ENCODE peak calls at places on chromosomes 3 and 15, in ten cellular contexts. V, N, Q, Y, X, Z, O, R, E and T are unnamed samples.

GRCh38 chr3:101902041-101902440 is 52.7 kb downstream of the NFKBIZ start:
- DNase-seq in V (no peak), N (peak), Q (no peak), Y (peak), X (no peak), Z (peak), O (peak), R (peak), E (peak), T (peak)

GRCh38 chr3:54527953-54528352 is 399.9 kb downstream of the LRTM1 start:
- DNase-seq in V (no peak), N (peak), Q (peak), Y (no peak), X (no peak), Z (no peak), O (peak), R (peak), E (peak), T (peak)

GRCh38 chr15:63473999-63474809 is 30.2 kb upstream of the USP3 start:
- DNase-seq in V (peak), N (peak), Q (no peak), Y (no peak), X (peak), Z (peak), O (no peak), R (peak), E (peak), T (peak)

GRCh38 chr3:140113983-140114923 is 179.3 kb downstream of the CLSTN2 start:
- DNase-seq in V (no peak), N (no peak), Q (no peak), Y (no peak), X (no peak), Z (no peak), O (no peak), R (no peak), E (no peak), T (no peak)

GRCh38 chr3:162437480-162437879 is 940.9 kb downstream of the OTOL1 start:
- DNase-seq in V (no peak), N (peak), Q (no peak), Y (no peak), X (no peak), Z (peak), O (no peak), R (no peak), E (peak), T (no peak)

GRCh38 chr15:74402873-74403589 is 30.7 kb downstream of the SEMA7A start:
- DNase-seq in V (peak), N (no peak), Q (no peak), Y (no peak), X (peak), Z (no peak), O (no peak), R (no peak), E (no peak), T (no peak)

GRCh38 chr15:51103330-51103729 is 8.6 kb upstream of the TNFAIP8L3 start:
- DNase-seq in V (no peak), N (peak), Q (no peak), Y (peak), X (no peak), Z (no peak), O (no peak), R (peak), E (peak), T (no peak)

GRCh38 chr15:72237286-72238224 is 6.6 kb upstream of the PKM start:
- DNase-seq in V (peak), N (peak), Q (peak), Y (peak), X (peak), Z (peak), O (peak), R (peak), E (peak), T (peak)

GRCh38 chr15:77035999-77036471 is 34.9 kb downstream of the TSPAN3 start:
- DNase-seq in V (peak), N (no peak), Q (no peak), Y (no peak), X (peak), Z (no peak), O (no peak), R (no peak), E (no peak), T (no peak)

GRCh38 chr3:20043825-20044224 is 3.6 kb downstream of the KAT2B start:
- DNase-seq in V (no peak), N (no peak), Q (no peak), Y (no peak), X (no peak), Z (no peak), O (no peak), R (no peak), E (no peak), T (no peak)

GRCh38 chr3:115706311-115706829 is 83.1 kb downstream of the GAP43 start:
- DNase-seq in V (no peak), N (peak), Q (no peak), Y (no peak), X (no peak), Z (no peak), O (no peak), R (no peak), E (peak), T (no peak)

GRCh38 chr3:134790099-134790498 is 5.0 kb upstream of the EPHB1 start:
- DNase-seq in V (no peak), N (no peak), Q (no peak), Y (no peak), X (no peak), Z (no peak), O (no peak), R (no peak), E (no peak), T (no peak)

GRCh38 chr15:58639002-58639756 is 110.3 kb downstream of the ADAM10 start:
- DNase-seq in V (no peak), N (no peak), Q (no peak), Y (no peak), X (no peak), Z (no peak), O (no peak), R (no peak), E (no peak), T (no peak)

GRCh38 chr15:28117591-28117990 is 18.5 kb upstream of the OCA2 start:
- DNase-seq in V (no peak), N (no peak), Q (no peak), Y (no peak), X (no peak), Z (no peak), O (no peak), R (no peak), E (no peak), T (no peak)

DNA sequence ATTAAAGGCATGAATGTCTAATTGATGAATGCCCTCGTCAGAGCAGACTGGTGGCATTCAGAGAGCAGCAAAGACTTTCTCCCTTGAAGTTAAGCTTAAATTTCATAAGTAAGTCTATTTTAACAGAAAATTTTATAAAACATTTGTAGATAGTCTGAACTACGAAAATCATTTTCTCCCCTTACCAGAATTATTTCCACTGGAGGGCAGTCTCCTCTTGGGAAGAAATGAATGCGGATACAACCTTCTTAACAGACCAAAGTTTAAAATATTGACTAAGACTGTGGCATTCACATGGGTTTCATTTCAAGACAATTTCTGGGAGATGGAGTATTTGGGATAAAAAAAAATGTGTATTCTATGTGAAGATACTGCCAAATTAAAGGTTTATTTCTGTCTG is 669.0 kb downstream of the FHIT start:
- DNase-seq in V (no peak), N (peak), Q (no peak), Y (no peak), X (no peak), Z (peak), O (no peak), R (peak), E (peak), T (peak)
- TF ChIP-seq CTCF in V (no peak), N (peak), Q (peak), Y (no peak), X (no peak), Z (peak), O (no peak), R (peak), E (no peak), T (peak)

GRCh38 chr3:184290331-184290730 is 8.7 kb upstream of the PSMD2 start:
- DNase-seq in V (no peak), N (no peak), Q (no peak), Y (no peak), X (no peak), Z (no peak), O (no peak), R (no peak), E (no peak), T (no peak)

GRCh38 chr3:184291044-184291737 is 7.8 kb upstream of the PSMD2 start:
- DNase-seq in V (no peak), N (no peak), Q (no peak), Y (no peak), X (no peak), Z (no peak), O (no peak), R (no peak), E (no peak), T (no peak)

GRCh38 chr3:184291738-184292445 is 7.1 kb upstream of the PSMD2 start:
- DNase-seq in V (no peak), N (no peak), Q (no peak), Y (no peak), X (no peak), Z (no peak), O (no peak), R (no peak), E (no peak), T (no peak)

GRCh38 chr3:184284696-184285095 is 8.9 kb downstream of the ECE2 start:
- DNase-seq in V (no peak), N (peak), Q (no peak), Y (peak), X (peak), Z (peak), O (no peak), R (peak), E (peak), T (peak)

DNA sequence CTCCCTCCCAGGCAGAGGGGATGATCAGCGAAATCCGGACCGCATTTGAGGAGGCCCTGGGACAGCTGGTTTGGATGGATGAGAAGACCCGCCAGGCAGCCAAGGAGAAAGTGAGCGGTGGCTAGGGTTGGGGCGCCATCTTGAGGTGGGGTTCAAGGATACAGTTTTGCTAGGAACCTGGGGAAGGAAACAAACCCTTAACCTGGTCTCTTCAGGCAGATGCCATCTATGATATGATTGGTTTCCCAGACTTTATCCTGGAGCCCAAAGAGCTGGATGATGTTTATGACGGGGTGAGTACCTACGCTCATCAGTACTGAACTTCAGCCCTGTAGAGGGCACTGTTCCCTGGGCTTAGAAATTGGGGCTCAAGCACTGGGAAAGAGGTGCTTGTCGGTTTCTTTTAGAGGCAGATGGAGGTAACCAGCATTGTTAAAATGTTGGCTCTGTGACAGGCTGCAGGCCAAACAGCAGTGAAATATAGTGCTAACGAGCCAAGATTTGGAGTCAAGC is 9.6 kb upstream of the PSMD2 start:
- DNase-seq in V (peak), N (peak), Q (peak), Y (peak), X (peak), Z (peak), O (no peak), R (peak), E (peak), T (peak)
- TF ChIP-seq CTCF in V (peak), N (peak), Q (peak), Y (peak), X (peak), Z (peak), O (peak), R (peak), E (peak), T (peak)

GRCh38 chr15:48954538-48954937 is 9.2 kb downstream of the SHC4 start:
- DNase-seq in V (no peak), N (no peak), Q (no peak), Y (no peak), X (no peak), Z (peak), O (no peak), R (peak), E (peak), T (no peak)
- TF ChIP-seq CTCF in V (no peak), N (no peak), Q (no peak), Y (no peak), X (no peak), Z (peak), O (peak), R (no peak), E (no peak), T (no peak)

GRCh38 chr15:99312794-99313193 is 61.5 kb downstream of the LRRC28 start:
- DNase-seq in V (no peak), N (no peak), Q (no peak), Y (no peak), X (no peak), Z (no peak), O (no peak), R (no peak), E (no peak), T (no peak)
- TF ChIP-seq CTCF in V (no peak), N (no peak), Q (no peak), Y (no peak), X (no peak), Z (no peak), O (no peak), R (no peak), E (no peak), T (no peak)

GRCh38 chr3:4492240-4493007 is 724 bp upstream of the ITPR1 start:
- DNase-seq in V (peak), N (peak), Q (peak), Y (peak), X (peak), Z (peak), O (peak), R (peak), E (peak), T (peak)
- TF ChIP-seq CTCF in V (no peak), N (no peak), Q (no peak), Y (no peak), X (no peak), Z (peak), O (no peak), R (no peak), E (no peak), T (no peak)

DNA sequence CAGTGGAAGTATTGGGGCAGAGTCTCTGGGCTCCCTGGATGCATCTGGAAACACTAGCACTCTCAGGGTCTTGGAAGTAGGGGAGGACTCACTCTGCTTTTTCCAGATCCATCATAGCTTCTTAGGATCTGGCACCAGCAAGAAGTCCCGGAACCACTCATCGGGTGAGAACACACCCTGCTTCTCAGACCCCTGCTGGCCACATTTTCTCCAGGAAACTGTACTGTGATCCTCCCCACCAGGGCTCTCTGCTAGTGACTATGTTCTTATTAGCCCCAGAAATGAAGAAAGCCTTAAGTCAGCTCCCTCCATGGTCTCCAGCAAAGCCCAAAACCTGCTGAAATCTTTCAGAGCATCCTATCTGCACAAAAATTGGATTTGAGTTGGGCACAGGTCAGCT is 197.3 kb upstream of the GADL1 start:
- DNase-seq in V (no peak), N (no peak), Q (no peak), Y (no peak), X (no peak), Z (no peak), O (no peak), R (no peak), E (no peak), T (no peak)
- TF ChIP-seq CTCF in V (no peak), N (no peak), Q (no peak), Y (no peak), X (no peak), Z (peak), O (no peak), R (no peak), E (no peak), T (no peak)

GRCh38 chr3:156349111-156349510 is 205.8 kb downstream of the SSR3 start:
- DNase-seq in V (no peak), N (no peak), Q (no peak), Y (no peak), X (no peak), Z (no peak), O (no peak), R (no peak), E (no peak), T (no peak)
- TF ChIP-seq CTCF in V (no peak), N (no peak), Q (no peak), Y (no peak), X (no peak), Z (no peak), O (no peak), R (no peak), E (no peak), T (no peak)

GRCh38 chr15:79166311-79166955 is 75.9 kb upstream of the RASGRF1 start:
- DNase-seq in V (no peak), N (no peak), Q (no peak), Y (no peak), X (no peak), Z (no peak), O (no peak), R (no peak), E (no peak), T (no peak)

GRCh38 chr15:79167776-79168175 is 77.2 kb upstream of the RASGRF1 start:
- DNase-seq in V (no peak), N (no peak), Q (no peak), Y (no peak), X (no peak), Z (no peak), O (no peak), R (no peak), E (no peak), T (no peak)

GRCh38 chr15:79169531-79170123 is 79.0 kb upstream of the RASGRF1 start:
- DNase-seq in V (no peak), N (no peak), Q (no peak), Y (no peak), X (no peak), Z (no peak), O (no peak), R (no peak), E (no peak), T (peak)

GRCh38 chr15:79170256-79170664 is 79.7 kb upstream of the RASGRF1 start:
- DNase-seq in V (no peak), N (no peak), Q (no peak), Y (no peak), X (no peak), Z (peak), O (no peak), R (peak), E (peak), T (peak)

GRCh38 chr15:79168922-79169322 is 78.3 kb upstream of the RASGRF1 start:
- DNase-seq in V (no peak), N (no peak), Q (no peak), Y (no peak), X (no peak), Z (peak), O (no peak), R (peak), E (peak), T (peak)
- TF ChIP-seq CTCF in V (no peak), N (no peak), Q (no peak), Y (no peak), X (no peak), Z (peak), O (no peak), R (no peak), E (no peak), T (no peak)

DNA sequence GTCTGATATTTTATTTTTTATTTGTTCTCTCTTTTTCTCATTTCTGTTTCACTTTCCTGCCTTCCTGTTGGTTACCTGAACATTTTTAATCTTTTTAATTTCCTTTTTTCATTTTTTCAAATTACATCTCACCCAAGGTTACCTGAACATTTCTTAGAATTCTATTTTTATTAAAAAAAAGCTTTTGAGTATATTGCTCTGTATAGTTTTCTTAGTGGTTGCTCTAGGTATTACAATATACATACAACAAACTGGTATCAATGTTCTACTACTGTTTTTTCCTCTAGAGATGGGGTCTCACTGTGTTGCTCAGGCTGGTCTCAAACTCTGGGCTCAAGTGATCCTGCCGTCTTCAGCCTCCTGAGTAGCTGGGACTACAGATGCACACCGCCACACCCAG is 79.4 kb downstream of the DHX30 start:
- DNase-seq in V (no peak), N (no peak), Q (no peak), Y (no peak), X (no peak), Z (no peak), O (no peak), R (no peak), E (no peak), T (no peak)
- TF ChIP-seq CTCF in V (no peak), N (no peak), Q (no peak), Y (no peak), X (no peak), Z (peak), O (no peak), R (no peak), E (no peak), T (no peak)